ENCODE peak calls at places on chromosomes 4 and X, in five cellular contexts. Y is Calu3, V is memory B cell, P is bronchial epithelial cell, W is activated T-helper 1 cell treated with Interleukin-2 at 50 U/mL for 16 hours. Z is an unnamed sample.

GRCh38 chr4:136637071-136637777 is 895.1 kb downstream of the PCDH18 start:
- DNase-seq in Y (peak), V (no peak), P (no peak), W (no peak), Z (peak)

GRCh38 chr4:149465941-149466340 is 349.7 kb downstream of the IQCM start:
- DNase-seq in Y (no peak), V (no peak), P (peak), W (no peak), Z (peak)

GRCh38 chr4:183553601-183554345 is 48.9 kb downstream of the ING2 start:
- DNase-seq in Y (no peak), V (no peak), P (no peak), W (no peak), Z (no peak)

GRCh38 chr4:157226601-157227000 is 6.1 kb downstream of the GRIA2 start:
- DNase-seq in Y (no peak), V (no peak), P (no peak), W (no peak), Z (no peak)

GRCh38 chr4:109902559-109903251 is 10.0 kb upstream of the EGF start:
- DNase-seq in Y (no peak), V (no peak), P (no peak), W (no peak), Z (no peak)

GRCh38 chrX:74546984-74547383 is 67.4 kb downstream of the RLIM start:
- DNase-seq in Y (no peak), V (no peak), P (no peak), W (no peak), Z (no peak)

GRCh38 chrX:23879380-23880090 is 28.2 kb downstream of the APOO start:
- DNase-seq in Y (no peak), V (no peak), P (no peak), W (no peak), Z (no peak)

GRCh38 chr4:102104278-102104677 is 241.0 kb downstream of the SLC39A8 start:
- DNase-seq in Y (no peak), V (no peak), P (no peak), W (no peak), Z (peak)

GRCh38 chrX:48648299-48648698 is 35.3 kb upstream of the WAS start:
- DNase-seq in Y (peak), V (peak), P (peak), W (peak), Z (peak)

GRCh38 chrX:106935175-106935574 is 15.0 kb downstream of the CLDN2 start:
- DNase-seq in Y (no peak), V (no peak), P (no peak), W (no peak), Z (peak)

GRCh38 chrX:150547511-150548115 is 20.8 kb upstream of the MTM1 start:
- DNase-seq in Y (peak), V (no peak), P (peak), W (no peak), Z (peak)

GRCh38 chrX:108091878-108092291 is 307 bp downstream of the ATG4A start:
- DNase-seq in Y (peak), V (no peak), P (peak), W (peak), Z (peak)

GRCh38 chr4:167100120-167100519 is 134.2 kb downstream of the SPOCK3 start:
- DNase-seq in Y (peak), V (no peak), P (peak), W (no peak), Z (peak)

GRCh38 chrX:18707442-18708049 is at the start of gene PPEF1:
- DNase-seq in Y (no peak), V (no peak), P (no peak), W (no peak), Z (no peak)

GRCh38 chr4:3136454-3136853 is 62.0 kb downstream of the HTT start:
- DNase-seq in Y (no peak), V (no peak), P (no peak), W (no peak), Z (no peak)

GRCh38 chr4:147057631-147057980 is 111.9 kb upstream of the TTC29 start:
- DNase-seq in Y (no peak), V (no peak), P (peak), W (no peak), Z (peak)

GRCh38 chr4:184745747-184746531 is 12.0 kb upstream of the CENPU start:
- DNase-seq in Y (peak), V (peak), P (peak), W (peak), Z (peak)

GRCh38 chr4:2451036-2451520 is 17.8 kb upstream of the RNF4 start:
- DNase-seq in Y (no peak), V (no peak), P (no peak), W (no peak), Z (no peak)